ENCODE peak calls at places on chromosomes 11 and 22, in five cellular contexts. U is heart right ventricle; S is left ventricle myocardium superior; Z is activated CD8-positive, alpha-beta T cell treated with anti-CD3 and anti-CD28 coated beads, Interleukin-2, amount 10 ng/mL, durations not matched to agents 7 days and 5 days; P is RWPE2. L is an unnamed sample.

GRCh38 chr11:73659961-73660360 is 13.6 kb downstream of the PLEKHB1 start:
- ATAC-seq in U (no peak), S (no peak), Z (no peak), P (no peak), L (no peak)

GRCh38 chr11:61534901-61535839 is 26.6 kb downstream of the LRRC10B start:
- ATAC-seq in U (peak; percentile 78), S (peak; percentile 74), Z (no peak), P (no peak), L (no peak)

GRCh38 chr11:97909544-97910394 is 1111.0 kb upstream of the CNTN5 start:
- ATAC-seq in U (no peak), S (no peak), Z (no peak), P (no peak), L (no peak)

GRCh38 chr11:11620251-11620965 is 1.4 kb downstream of the GALNT18 start:
- ATAC-seq in U (peak; percentile 67), S (peak; percentile 64), Z (no peak), P (peak; percentile 63), L (peak; percentile 37)

GRCh38 chr11:34266987-34267386 is 90.8 kb downstream of the ABTB2 start:
- ATAC-seq in U (no peak), S (peak; percentile 33), Z (no peak), P (no peak), L (no peak)

GRCh38 chr11:489610-490185 is 17.3 kb downstream of the RNH1 start:
- ATAC-seq in U (no peak), S (no peak), Z (no peak), P (no peak), L (no peak)

GRCh38 chr11:113529606-113530005 is 54.4 kb upstream of the DRD2 start:
- ATAC-seq in U (no peak), S (no peak), Z (no peak), P (no peak), L (no peak)

GRCh38 chr11:117625237-117625636 is 171.8 kb downstream of the DSCAML1 start:
- ATAC-seq in U (peak; percentile 89), S (peak; percentile 88), Z (no peak), P (no peak), L (no peak)

GRCh38 chr22:38947321-38948112 is 9.9 kb upstream of the APOBEC3A start:
- ATAC-seq in U (no peak), S (no peak), Z (no peak), P (peak; percentile 73), L (no peak)

GRCh38 chr11:9691865-9692264 is 28.0 kb downstream of the SWAP70 start:
- ATAC-seq in U (no peak), S (no peak), Z (no peak), P (peak; percentile 80), L (no peak)

GRCh38 chr11:76239483-76240142 is 33.3 kb upstream of the WNT11 start:
- ATAC-seq in U (no peak), S (no peak), Z (no peak), P (no peak), L (no peak)

GRCh38 chr11:7353100-7353499 is 101.4 kb downstream of the SYT9 start:
- ATAC-seq in U (no peak), S (no peak), Z (no peak), P (peak; percentile 55), L (no peak)

GRCh38 chr11:96014234-96014633 is 90.3 kb upstream of the MTMR2 start:
- ATAC-seq in U (no peak), S (no peak), Z (peak; percentile 40), P (no peak), L (no peak)

GRCh38 chr22:23161574-23161973 is 16.3 kb downstream of the RAB36 start:
- ATAC-seq in U (no peak), S (no peak), Z (no peak), P (no peak), L (no peak)

GRCh38 chr11:26715133-26715532 is 6.7 kb downstream of the SLC5A12 start:
- ATAC-seq in U (peak; percentile 26), S (peak; percentile 45), Z (no peak), P (no peak), L (no peak)